ENCODE peak calls at places on chromosomes 5 and 9, in eight cellular contexts. F is GM19239, I is H7, D is astrocyte of the spinal cord, R is NCI-H1417, P is H54, Y is lower lobe of right lung, O is endothelial cell. E is an unnamed sample.

GRCh38 chr9:97788763-97789663 is 64.0 kb upstream of the FOXE1 start:
- DNase-seq in D (no peak), P (no peak), I (no peak), F (no peak), Y (no peak), R (no peak), O (no peak), E (no peak)

GRCh38 chr5:143308726-143309125 is 94.8 kb downstream of the NR3C1 start:
- DNase-seq in F (no peak), D (no peak), O (no peak), I (no peak), P (no peak), R (no peak), Y (no peak), E (no peak)

GRCh38 chr9:92115977-92116285 is 718 bp upstream of the SPTLC1 start:
- DNase-seq in R (no peak), Y (no peak), F (no peak), O (no peak), P (no peak), I (no peak), D (no peak), E (no peak)

GRCh38 chr9:111795557-111795839 is 761 bp upstream of the SHOC1 start:
- DNase-seq in I (no peak), P (no peak), D (no peak), F (no peak), O (no peak), Y (no peak), R (no peak), E (no peak)

GRCh38 chr9:123425261-123425821 is 69.3 kb downstream of the CRB2 start:
- DNase-seq in R (no peak), D (no peak), I (no peak), O (no peak), P (no peak), F (no peak), Y (no peak), E (no peak)

GRCh38 chr5:143488372-143488771 is 84.9 kb upstream of the NR3C1 start:
- DNase-seq in F (no peak), P (no peak), Y (no peak), R (no peak), I (no peak), O (no peak), D (no peak), E (no peak)

GRCh38 chr9:134775552-134775951 is 105.1 kb upstream of the FCN2 start:
- DNase-seq in O (no peak), P (no peak), I (no peak), F (no peak), Y (no peak), D (peak), R (no peak), E (no peak)

GRCh38 chr5:150121448-150122157 is 34.0 kb downstream of the PDGFRB start:
- DNase-seq in I (no peak), Y (no peak), F (no peak), P (no peak), O (no peak), R (no peak), D (no peak), E (no peak)

GRCh38 chr9:26856413-26857032 is 36.1 kb downstream of the CAAP1 start:
- DNase-seq in Y (no peak), I (peak), F (peak), R (peak), P (peak), D (peak), O (peak), E (peak)

GRCh38 chr9:77927265-77927664 is 104.3 kb downstream of the GNAQ start:
- DNase-seq in P (no peak), R (no peak), D (peak), F (no peak), O (no peak), Y (no peak), I (no peak), E (no peak)

E was measured in neural crest cell.